ENCODE peak calls at places on chromosomes 5 and 9, in eight cellular contexts. D is left ventricle myocardium inferior, A is BJ, W is adrenal gland, Y is WERI-Rb-1, F is endodermal cell, J is endothelial cell, T is dorsolateral prefrontal cortex. L is an unnamed sample.

GRCh38 chr9:7216004-7216821 is 458.4 kb downstream of the KDM4C start:
- DNase-seq in A (no peak), W (no peak), D (no peak), Y (no peak), F (peak), T (no peak), J (no peak), L (no peak)

GRCh38 chr9:124411514-124412227 is 3.6 kb downstream of the PSMB7 start:
- DNase-seq in A (no peak), D (no peak), W (no peak), F (no peak), Y (no peak), T (no peak), J (no peak), L (peak)

GRCh38 chr5:83548556-83548955 is 77.0 kb downstream of the VCAN start:
- DNase-seq in J (no peak), T (no peak), Y (no peak), F (no peak), W (no peak), A (peak), D (no peak), L (no peak)

GRCh38 chr5:172943906-172944305 is 15.3 kb upstream of the RPL26L1 start:
- DNase-seq in F (no peak), A (no peak), D (no peak), Y (no peak), J (no peak), T (peak), W (no peak), L (no peak)

GRCh38 chr9:14103115-14103514 is 210.8 kb downstream of the NFIB start:
- DNase-seq in Y (no peak), A (no peak), F (no peak), D (no peak), J (no peak), T (no peak), W (no peak), L (no peak)

GRCh38 chr9:26181836-26182235 is 503.6 kb upstream of the TUSC1 start:
- DNase-seq in D (no peak), F (no peak), T (no peak), W (no peak), A (no peak), Y (no peak), J (no peak), L (no peak)

GRCh38 chr9:112620998-112621694 is 96.8 kb downstream of the INIP start:
- DNase-seq in F (no peak), J (no peak), W (no peak), T (no peak), Y (no peak), D (no peak), A (no peak), L (no peak)

GRCh38 chr9:14846871-14847311 is 63.3 kb downstream of the FREM1 start:
- DNase-seq in T (no peak), W (peak), D (peak), F (peak), J (peak), A (no peak), Y (peak), L (peak)

GRCh38 chr9:130165579-130165978 is 6.6 kb upstream of the NCS1 start:
- DNase-seq in F (no peak), J (no peak), A (no peak), W (no peak), Y (no peak), D (no peak), T (no peak), L (no peak)

GRCh38 chr5:88882321-88883038 is 504 bp downstream of the MEF2C start:
- DNase-seq in A (no peak), J (peak), D (no peak), W (no peak), T (no peak), Y (no peak), F (peak), L (no peak)

GRCh38 chr9:22829236-22829635 is 382.6 kb downstream of the DMRTA1 start:
- DNase-seq in W (no peak), J (no peak), T (no peak), Y (no peak), A (no peak), F (no peak), D (no peak), L (no peak)

GRCh38 chr5:83827111-83827541 is 106.5 kb upstream of the HAPLN1 start:
- DNase-seq in Y (no peak), J (no peak), A (no peak), D (no peak), T (no peak), F (no peak), W (no peak), L (peak)

GRCh38 chr5:1180841-1181271 is 20.5 kb upstream of the SLC6A19 start:
- DNase-seq in W (no peak), F (no peak), A (no peak), D (peak), Y (no peak), T (peak), J (no peak), L (no peak)

GRCh38 chr5:37722236-37723146 is 117.3 kb downstream of the GDNF start:
- DNase-seq in A (peak), J (no peak), F (no peak), T (no peak), D (no peak), Y (no peak), W (no peak), L (peak)

GRCh38 chr5:81395262-81395661 is 1.3 kb upstream of the ACOT12 start:
- DNase-seq in A (no peak), F (no peak), T (no peak), J (no peak), W (no peak), D (no peak), Y (no peak), L (no peak)

GRCh38 chr5:59204114-59204897 is 621.4 kb downstream of the RAB3C start:
- DNase-seq in F (no peak), J (no peak), A (no peak), W (no peak), D (no peak), T (no peak), Y (no peak), L (no peak)

DNA sequence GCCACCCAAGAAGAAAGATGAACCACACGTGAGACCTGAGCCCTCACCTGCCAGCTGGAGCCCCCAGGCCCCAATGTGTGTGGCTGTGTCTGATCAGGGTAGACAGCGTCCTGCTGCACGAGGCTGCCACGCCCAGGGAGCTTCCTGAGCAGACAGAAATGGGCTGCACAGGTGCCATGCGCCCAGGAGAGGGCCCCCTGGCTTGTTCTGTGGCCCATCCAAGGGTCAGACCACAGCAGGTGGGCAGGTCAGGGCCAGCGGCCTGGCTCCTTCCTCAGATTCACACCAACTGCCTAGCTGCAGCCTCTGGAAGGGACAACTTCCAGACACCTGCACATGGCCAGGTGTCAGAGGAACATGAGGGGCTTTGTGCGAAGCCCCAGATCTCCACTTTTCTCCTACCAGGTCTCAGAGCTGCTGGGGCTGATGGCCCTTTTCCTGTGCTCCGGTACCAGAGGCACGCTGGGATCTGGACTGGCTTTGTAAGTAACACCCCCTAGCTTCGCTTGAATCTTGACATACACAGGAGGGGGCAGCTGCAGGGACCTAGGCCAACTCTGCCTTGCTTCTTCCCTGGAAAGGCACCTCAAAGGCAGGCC is 10.8 kb downstream of the SARDH start:
- DNase-seq in Y (peak), A (no peak), F (peak), J (no peak), W (no peak), T (peak), D (no peak), L (no peak)
- TF ChIP-seq CTCF in Y (peak), A (no peak), F (no peak), J (no peak), W (no peak), T (no peak), D (no peak), L (no peak)

DNA sequence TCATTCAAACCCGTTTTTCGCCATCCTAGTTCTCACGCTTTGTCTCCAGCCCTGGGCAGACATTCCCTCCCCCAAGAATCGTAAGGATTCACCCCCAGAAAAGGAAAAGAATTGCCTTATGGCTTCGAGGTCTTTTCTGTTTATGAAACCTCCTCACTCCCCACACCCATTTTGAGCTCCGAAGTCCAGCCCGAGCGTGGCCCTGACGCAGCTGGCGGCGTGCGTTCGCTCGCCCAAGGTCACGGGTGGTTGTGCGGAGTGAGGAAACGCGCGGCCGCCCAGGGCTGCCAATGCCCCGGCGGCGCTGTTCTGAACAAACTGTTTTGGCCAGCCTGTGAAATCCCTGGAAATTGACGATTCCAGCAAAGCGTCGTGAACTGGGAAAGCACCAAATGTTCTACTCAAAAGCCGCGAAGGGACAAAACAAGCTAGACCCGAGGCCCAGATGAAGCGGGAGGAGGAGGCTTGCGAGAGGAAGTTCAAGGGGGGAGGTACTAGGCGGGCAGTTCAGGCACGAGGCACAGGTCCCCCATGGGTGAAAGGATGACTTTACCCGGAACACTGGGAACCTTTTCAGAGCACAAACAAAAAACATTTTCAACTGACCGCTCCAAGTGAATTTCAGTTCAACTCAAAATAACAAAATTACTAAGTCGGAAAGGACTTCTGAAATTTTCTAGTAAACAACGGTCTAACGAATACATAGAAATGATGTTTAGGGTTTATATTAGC is 683 bp upstream of the ZFAND5 start:
- DNase-seq in W (peak), A (no peak), T (peak), F (peak), Y (peak), J (peak), D (peak), L (peak)
- TF ChIP-seq CTCF in W (peak), A (peak), T (peak), F (peak), Y (no peak), J (no peak), D (peak), L (no peak)

DNA sequence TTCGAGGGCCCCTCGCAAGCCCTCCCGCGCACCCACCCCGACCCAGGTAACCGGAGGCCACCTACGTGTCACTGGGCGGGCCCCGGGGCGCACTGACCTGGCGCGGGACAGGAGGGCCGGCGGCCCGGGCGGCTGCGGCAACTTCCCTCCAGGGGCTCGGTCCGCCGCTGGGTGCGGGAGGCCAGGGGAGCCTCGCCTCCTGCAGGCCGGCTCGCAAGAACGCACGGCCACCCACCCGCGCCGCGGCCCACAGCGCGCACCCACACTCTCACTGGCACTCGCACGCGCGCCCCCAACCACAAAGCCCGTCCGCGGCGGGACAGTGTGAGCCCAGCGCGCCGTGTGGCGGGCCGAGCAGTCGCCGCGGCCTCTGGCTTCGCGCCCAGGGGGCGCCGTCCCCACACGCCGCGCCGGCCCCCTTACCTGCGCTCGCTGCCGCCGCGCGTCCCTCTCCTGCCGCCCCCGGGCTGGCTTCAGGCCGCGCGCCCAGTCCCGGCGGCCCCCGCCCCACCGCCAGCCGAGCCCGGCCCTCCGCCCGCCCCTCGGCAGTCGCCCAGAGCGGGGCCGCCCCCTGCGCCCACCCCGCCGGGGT is 430 bp downstream of the LPAR1 start:
- DNase-seq in Y (peak), W (no peak), D (peak), F (peak), A (no peak), J (peak), T (no peak), L (peak)
- TF ChIP-seq CTCF in Y (peak), W (no peak), D (no peak), F (peak), A (no peak), J (peak), T (no peak), L (peak)

GRCh38 chr9:4984571-4985375 is at the start of gene JAK2:
- DNase-seq in A (peak), F (peak), D (peak), W (peak), T (peak), J (peak), Y (peak), L (peak)
- TF ChIP-seq CTCF in A (peak), F (peak), D (peak), W (peak), T (no peak), J (peak), Y (peak), L (peak)